ENCODE peak calls at places on chromosomes 2 and 18, in ten cellular contexts. P, V, N, O, R, Z, I, U, E and G are unnamed samples.

GRCh38 chr2:150387586-150388288 is 99.7 kb downstream of the RND3 start:
- DNase-seq in P (no peak), V (no peak), N (no peak), O (no peak), R (no peak), Z (no peak), I (no peak), U (no peak), E (no peak), G (no peak)

GRCh38 chr2:11669454-11670291 is at the start of gene NTSR2:
- DNase-seq in P (peak), V (peak), N (no peak), O (peak), R (peak), Z (no peak), I (peak), U (peak), E (peak), G (no peak)

GRCh38 chr2:100887713-100888112 is 67.8 kb downstream of the NPAS2 start:
- DNase-seq in P (no peak), V (no peak), N (no peak), O (no peak), R (no peak), Z (no peak), I (no peak), U (no peak), E (peak), G (no peak)

GRCh38 chr2:51919395-51919794 is 887.5 kb upstream of the NRXN1 start:
- DNase-seq in P (no peak), V (no peak), N (no peak), O (no peak), R (no peak), Z (no peak), I (no peak), U (peak), E (no peak), G (no peak)

GRCh38 chr2:98063289-98063688 is 23.7 kb upstream of the VWA3B start:
- DNase-seq in P (no peak), V (no peak), N (no peak), O (peak), R (no peak), Z (no peak), I (no peak), U (no peak), E (no peak), G (no peak)

GRCh38 chr18:7871560-7872456 is 304.7 kb downstream of the PTPRM start:
- DNase-seq in P (no peak), V (no peak), N (no peak), O (no peak), R (peak), Z (no peak), I (no peak), U (peak), E (no peak), G (no peak)

GRCh38 chr2:200586644-200586975 is 796 bp downstream of the AOX1 start:
- DNase-seq in P (no peak), V (no peak), N (no peak), O (no peak), R (no peak), Z (no peak), I (no peak), U (no peak), E (no peak), G (no peak)

GRCh38 chr2:47403829-47404228 is 873 bp downstream of the MSH2 start:
- DNase-seq in P (no peak), V (no peak), N (no peak), O (no peak), R (peak), Z (no peak), I (no peak), U (no peak), E (no peak), G (no peak)

GRCh38 chr2:227397562-227397961 is 9.8 kb upstream of the SCYGR1 start:
- DNase-seq in P (no peak), V (no peak), N (no peak), O (no peak), R (no peak), Z (no peak), I (no peak), U (no peak), E (no peak), G (no peak)

GRCh38 chr18:39455300-39455699 is 1889.7 kb upstream of the CELF4 start:
- DNase-seq in P (no peak), V (no peak), N (no peak), O (no peak), R (peak), Z (no peak), I (no peak), U (peak), E (no peak), G (peak)

GRCh38 chr2:143949121-143949848 is 570.6 kb downstream of the ZEB2 start:
- DNase-seq in P (no peak), V (no peak), N (no peak), O (no peak), R (no peak), Z (no peak), I (no peak), U (peak), E (no peak), G (no peak)

GRCh38 chr2:168432565-168433186 is 23.4 kb upstream of the CERS6 start:
- DNase-seq in P (no peak), V (no peak), N (no peak), O (no peak), R (no peak), Z (no peak), I (peak), U (no peak), E (no peak), G (no peak)

GRCh38 chr2:164141271-164141670 is 405.5 kb upstream of the FIGN start:
- DNase-seq in P (no peak), V (no peak), N (no peak), O (no peak), R (no peak), Z (no peak), I (no peak), U (no peak), E (no peak), G (no peak)